ENCODE peak calls at places on chromosomes 7 and 10, in six cellular contexts. One of them, this sample, is unnamed.

GRCh38 chr10:73537288-73537687 is 41.5 kb upstream of the PPP3CB start:
- DNase-seq in GM12878: no peak
- DNase-seq in endothelial cell of umbilical vein: no peak
- DNase-seq in HepG2: no peak
- DNase-seq in K562: no peak
- DNase-seq in A549: no peak
- DNase-seq in this sample: peak; percentile 19

GRCh38 chr7:88300401-88300800 is 6.3 kb downstream of the STEAP4 start:
- DNase-seq in A549: no peak
- DNase-seq in K562: no peak
- DNase-seq in HepG2: no peak
- DNase-seq in endothelial cell of umbilical vein: no peak
- DNase-seq in GM12878: no peak
- DNase-seq in this sample: no peak

GRCh38 chr7:40483630-40484029 is 348.8 kb downstream of the SUGCT start:
- DNase-seq in HepG2: no peak
- DNase-seq in K562: no peak
- DNase-seq in A549: peak; percentile 2
- DNase-seq in GM12878: no peak
- DNase-seq in endothelial cell of umbilical vein: no peak
- DNase-seq in this sample: no peak

GRCh38 chr7:29099896-29100847 is 46.2 kb downstream of the CPVL start:
- DNase-seq in K562: no peak
- DNase-seq in HepG2: peak; percentile 95
- DNase-seq in GM12878: no peak
- DNase-seq in endothelial cell of umbilical vein: no peak
- DNase-seq in A549: no peak
- DNase-seq in this sample: no peak

GRCh38 chr10:94027197-94027596 is 33.5 kb downstream of the PLCE1 start:
- DNase-seq in endothelial cell of umbilical vein: no peak
- DNase-seq in GM12878: no peak
- DNase-seq in K562: no peak
- DNase-seq in A549: no peak
- DNase-seq in HepG2: no peak
- DNase-seq in this sample: no peak

GRCh38 chr7:127665922-127666321 is 13.9 kb downstream of the SND1 start:
- DNase-seq in A549: no peak
- DNase-seq in K562: no peak
- DNase-seq in GM12878: no peak
- DNase-seq in HepG2: no peak
- DNase-seq in endothelial cell of umbilical vein: no peak
- DNase-seq in this sample: no peak

GRCh38 chr10:68781613-68782574 is 45.4 kb upstream of the STOX1 start:
- DNase-seq in endothelial cell of umbilical vein: no peak
- DNase-seq in K562: no peak
- DNase-seq in HepG2: no peak
- DNase-seq in A549: no peak
- DNase-seq in GM12878: no peak
- DNase-seq in this sample: peak; percentile 43

GRCh38 chr10:125521721-125522680 is 161.0 kb downstream of the TEX36 start:
- DNase-seq in A549: peak; percentile 35
- DNase-seq in endothelial cell of umbilical vein: no peak
- DNase-seq in GM12878: no peak
- DNase-seq in K562: peak; percentile 60
- DNase-seq in HepG2: peak; percentile 23
- DNase-seq in this sample: peak; percentile 69

GRCh38 chr7:20439786-20440185 is 109.1 kb downstream of the ITGB8 start:
- DNase-seq in A549: no peak
- DNase-seq in HepG2: no peak
- DNase-seq in GM12878: no peak
- DNase-seq in K562: no peak
- DNase-seq in endothelial cell of umbilical vein: no peak
- DNase-seq in this sample: no peak

GRCh38 chr7:46930336-46930735 is 651.6 kb downstream of the TNS3 start:
- DNase-seq in A549: peak; percentile 54
- DNase-seq in HepG2: no peak
- DNase-seq in endothelial cell of umbilical vein: peak; percentile 9
- DNase-seq in GM12878: no peak
- DNase-seq in K562: no peak
- DNase-seq in this sample: peak; percentile 15

GRCh38 chr10:69486922-69487730 is 35.9 kb downstream of the TSPAN15 start:
- DNase-seq in HepG2: no peak
- DNase-seq in A549: no peak
- DNase-seq in endothelial cell of umbilical vein: no peak
- DNase-seq in K562: no peak
- DNase-seq in GM12878: no peak
- DNase-seq in this sample: no peak

GRCh38 chr7:103447073-103447960 is 1.3 kb upstream of the SLC26A5 start:
- DNase-seq in HepG2: peak; percentile 44
- DNase-seq in A549: peak; percentile 59
- DNase-seq in GM12878: no peak
- DNase-seq in K562: peak; percentile 78
- DNase-seq in endothelial cell of umbilical vein: peak; percentile 39
- DNase-seq in this sample: peak; percentile 68

GRCh38 chr10:21260793-21261149 is 264.7 kb downstream of the SKIDA1 start:
- DNase-seq in K562: no peak
- DNase-seq in A549: no peak
- DNase-seq in HepG2: no peak
- DNase-seq in GM12878: no peak
- DNase-seq in endothelial cell of umbilical vein: no peak
- DNase-seq in this sample: no peak

GRCh38 chr7:27189560-27190283 is 4.7 kb upstream of the HOXA11 start:
- DNase-seq in endothelial cell of umbilical vein: no peak
- DNase-seq in K562: no peak
- DNase-seq in GM12878: no peak
- DNase-seq in A549: no peak
- DNase-seq in HepG2: no peak
- DNase-seq in this sample: peak; percentile 43

GRCh38 chr7:41867639-41868038 is 164.7 kb upstream of the INHBA start:
- DNase-seq in K562: no peak
- DNase-seq in A549: no peak
- DNase-seq in HepG2: no peak
- DNase-seq in GM12878: no peak
- DNase-seq in endothelial cell of umbilical vein: no peak
- DNase-seq in this sample: no peak

GRCh38 chr10:5890519-5890878 is 456 bp downstream of the FBH1 start:
- DNase-seq in K562: no peak
- DNase-seq in A549: peak; percentile 40
- DNase-seq in GM12878: no peak
- DNase-seq in endothelial cell of umbilical vein: peak; percentile 45
- DNase-seq in HepG2: peak; percentile 29
- DNase-seq in this sample: peak; percentile 40
- TF ChIP-seq MYC in K562: no peak
- TF ChIP-seq MYC in A549: no peak
- TF ChIP-seq MYC in GM12878: no peak
- TF ChIP-seq MYC in endothelial cell of umbilical vein: no peak
- TF ChIP-seq MYC in HepG2: no peak
- TF ChIP-seq MYC in this sample: no peak

GRCh38 chr10:131556897-131557500 is 245.5 kb upstream of the TCERG1L start:
- DNase-seq in GM12878: no peak
- DNase-seq in K562: no peak
- DNase-seq in A549: no peak
- DNase-seq in HepG2: no peak
- DNase-seq in endothelial cell of umbilical vein: no peak
- DNase-seq in this sample: no peak
- H3K4me3 ChIP-seq in GM12878: no peak overlapping the region
- H3K4me3 ChIP-seq in K562: no peak overlapping the region
- H3K4me3 ChIP-seq in A549: no peak overlapping the region
- H3K4me3 ChIP-seq in HepG2: no peak overlapping the region
- H3K4me3 ChIP-seq in endothelial cell of umbilical vein: no peak overlapping the region
- H3K4me3 ChIP-seq in this sample: no peak overlapping the region

DNA sequence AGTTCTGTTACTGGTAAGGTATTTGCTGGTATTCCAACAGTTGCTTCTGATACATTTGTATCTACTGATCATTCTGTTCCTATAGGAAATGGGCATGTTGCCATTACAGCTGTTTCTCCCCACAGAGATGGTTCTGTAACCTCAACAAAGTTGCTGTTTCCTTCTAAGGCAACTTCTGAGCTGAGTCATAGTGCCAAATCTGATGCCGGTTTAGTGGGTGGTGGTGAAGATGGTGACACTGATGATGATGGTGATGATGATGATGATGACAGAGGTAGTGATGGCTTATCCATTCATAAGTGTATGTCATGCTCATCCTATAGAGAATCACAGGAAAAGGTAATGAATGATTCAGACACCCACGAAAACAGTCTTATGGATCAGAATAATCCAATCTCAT is 131.0 kb downstream of the AASS start:
- DNase-seq in HepG2: no peak
- DNase-seq in GM12878: no peak
- DNase-seq in endothelial cell of umbilical vein: no peak
- DNase-seq in K562: no peak
- DNase-seq in A549: no peak
- DNase-seq in this sample: no peak
- TF ChIP-seq MYC in HepG2: no peak
- TF ChIP-seq MYC in GM12878: no peak
- TF ChIP-seq MYC in endothelial cell of umbilical vein: no peak
- TF ChIP-seq MYC in K562: no peak
- TF ChIP-seq MYC in A549: no peak
- TF ChIP-seq MYC in this sample: no peak

GRCh38 chr10:3323865-3324498 is 151.4 kb upstream of the PITRM1 start:
- DNase-seq in endothelial cell of umbilical vein: no peak
- DNase-seq in HepG2: no peak
- DNase-seq in A549: no peak
- DNase-seq in K562: no peak
- DNase-seq in GM12878: no peak
- DNase-seq in this sample: no peak
- H3K4me3 ChIP-seq in endothelial cell of umbilical vein: no peak overlapping the region
- H3K4me3 ChIP-seq in HepG2: no peak overlapping the region
- H3K4me3 ChIP-seq in A549: no peak overlapping the region
- H3K4me3 ChIP-seq in K562: no peak overlapping the region
- H3K4me3 ChIP-seq in GM12878: no peak overlapping the region
- H3K4me3 ChIP-seq in this sample: no peak overlapping the region

This sample was measured in NB4.